ENCODE peak calls at places on chromosomes 7 and 10, in four cellular contexts. P, Y, U and X are unnamed samples.
A peak's percentile ranks its signal among the peaks of the same experiment; 100 is the strongest.

GRCh38 chr10:129523723-129524316 is 56.8 kb downstream of the MGMT start:
- DNase-seq in P (no peak), Y (no peak), U (no peak), X (no peak)

GRCh38 chr7:30225863-30226361 is 58.5 kb upstream of the ZNRF2 start:
- DNase-seq in P (peak; percentile 45), Y (no peak), U (peak; percentile 67), X (peak; percentile 81)

GRCh38 chr7:41481353-41481752 is 221.5 kb downstream of the INHBA start:
- DNase-seq in P (no peak), Y (no peak), U (no peak), X (no peak)

GRCh38 chr7:26044320-26044719 is 107.7 kb upstream of the NFE2L3 start:
- DNase-seq in P (no peak), Y (no peak), U (no peak), X (no peak)

GRCh38 chr10:116888380-116889055 is 39.2 kb downstream of the ENO4 start:
- DNase-seq in P (no peak), Y (peak; percentile 4), U (no peak), X (peak; percentile 19)

GRCh38 chr10:18341063-18341462 is 200.8 kb downstream of the CACNB2 start:
- DNase-seq in P (no peak), Y (no peak), U (no peak), X (no peak)

GRCh38 chr7:484365-485101 is 35.1 kb downstream of the PDGFA start:
- DNase-seq in P (no peak), Y (peak; percentile 60), U (no peak), X (no peak)

GRCh38 chr7:28586736-28587135 is 174.4 kb downstream of the CREB5 start:
- DNase-seq in P (no peak), Y (no peak), U (no peak), X (peak; percentile 83)

GRCh38 chr10:60943372-60944158 is 420 bp downstream of the RHOBTB1 start:
- DNase-seq in P (peak; percentile 17), Y (peak; percentile 36), U (no peak), X (no peak)

GRCh38 chr10:13709931-13710690 is 123.3 kb downstream of the PRPF18 start:
- DNase-seq in P (no peak), Y (no peak), U (no peak), X (no peak)

GRCh38 chr10:63237396-63237795 is 104.3 kb downstream of the NRBF2 start:
- DNase-seq in P (no peak), Y (no peak), U (no peak), X (peak; percentile 67)

GRCh38 chr7:95011156-95011928 is 103.9 kb downstream of the PPP1R9A start:
- DNase-seq in P (no peak), Y (no peak), U (no peak), X (no peak)

DNA sequence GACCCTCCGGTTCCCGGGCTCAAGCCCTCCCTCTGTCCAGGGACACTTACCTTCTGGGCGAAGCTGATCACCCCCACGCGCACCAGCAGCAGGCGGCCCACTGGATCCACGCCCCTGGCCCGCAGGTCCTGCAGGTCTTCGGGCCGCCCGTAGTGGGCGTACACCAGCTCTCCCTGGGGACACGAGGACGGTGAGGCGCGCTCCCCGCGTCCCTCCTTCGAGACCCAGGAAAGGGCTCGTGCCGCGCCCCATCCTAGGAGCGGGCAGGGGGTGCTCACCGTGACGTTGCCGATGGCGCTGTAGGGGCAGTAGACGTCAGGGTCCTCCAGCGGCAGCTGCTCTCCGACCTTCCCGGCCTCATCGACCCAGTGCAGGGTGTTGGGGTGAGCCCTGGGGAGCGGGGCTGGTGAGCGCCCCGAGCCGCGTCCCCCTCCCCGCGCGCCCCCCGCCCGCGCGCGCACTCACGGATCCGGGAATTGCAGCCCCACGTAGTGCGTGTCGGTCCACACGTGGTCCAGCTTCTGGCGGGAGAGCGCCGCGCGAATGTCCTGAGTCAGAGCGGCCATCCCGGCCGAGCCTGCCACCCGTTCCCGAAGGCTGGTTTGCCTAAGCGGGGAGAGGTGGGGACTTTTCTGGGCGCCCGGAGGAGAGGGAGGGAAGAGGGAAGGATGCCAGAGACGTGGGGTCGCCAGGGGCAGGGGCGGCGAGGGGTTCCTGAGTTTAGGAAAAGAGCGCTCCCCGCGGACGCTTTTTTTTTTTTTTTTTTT is 8.2 kb downstream of the TFR2 start:
- DNase-seq in P (no peak), Y (no peak), U (peak; percentile 84), X (no peak)
- TF ChIP-seq CTCF in P (peak; percentile 36), Y (no peak), U (peak; percentile 64), X (peak; percentile 22)

GRCh38 chr7:116538138-116538537 is 13.3 kb downstream of the CAV1 start:
- DNase-seq in P (no peak), Y (no peak), U (no peak), X (peak; percentile 63)
- H3K4me3 ChIP-seq in P (no peak overlapping the region), Y (no peak overlapping the region), U (no peak overlapping the region), X (no peak overlapping the region)

DNA sequence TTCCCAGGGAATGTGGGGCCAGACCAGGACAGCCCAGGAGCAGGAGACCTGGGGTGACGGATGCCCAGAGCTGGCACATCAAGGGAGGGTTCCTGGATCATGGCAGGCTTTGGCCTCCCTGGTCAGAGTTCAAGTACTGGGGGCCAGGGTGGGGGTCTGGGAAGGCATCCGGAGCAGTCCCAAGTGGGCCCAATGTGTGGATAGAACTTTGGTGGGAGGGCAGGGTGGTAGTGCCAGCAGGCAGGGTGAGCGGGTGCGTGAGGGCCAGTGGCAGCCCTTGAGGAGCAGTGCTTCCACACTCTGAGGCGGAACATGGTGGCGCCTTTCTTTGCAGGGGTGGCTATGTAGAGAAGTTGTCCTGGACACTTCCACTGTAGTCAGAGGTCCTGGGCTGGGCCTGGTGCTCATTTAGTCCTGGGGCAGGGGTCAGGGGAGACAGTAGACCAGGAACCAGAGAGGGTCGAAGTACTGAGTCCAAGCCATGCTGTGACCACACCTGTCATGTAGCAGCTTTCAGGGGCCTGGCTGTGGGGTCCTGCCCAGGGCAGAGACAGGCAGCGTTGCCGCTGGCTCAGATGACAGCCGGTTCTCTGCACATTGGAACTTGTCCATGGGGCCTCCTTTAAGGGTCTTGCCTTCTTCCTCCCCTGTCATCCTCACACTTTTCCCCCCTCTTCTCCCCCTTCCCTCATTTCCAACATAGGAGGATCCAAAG is 22.2 kb upstream of the CSGALNACT2 start:
- DNase-seq in P (no peak), Y (no peak), U (no peak), X (no peak)
- TF ChIP-seq CTCF in P (no peak), Y (no peak), U (no peak), X (no peak)

DNA sequence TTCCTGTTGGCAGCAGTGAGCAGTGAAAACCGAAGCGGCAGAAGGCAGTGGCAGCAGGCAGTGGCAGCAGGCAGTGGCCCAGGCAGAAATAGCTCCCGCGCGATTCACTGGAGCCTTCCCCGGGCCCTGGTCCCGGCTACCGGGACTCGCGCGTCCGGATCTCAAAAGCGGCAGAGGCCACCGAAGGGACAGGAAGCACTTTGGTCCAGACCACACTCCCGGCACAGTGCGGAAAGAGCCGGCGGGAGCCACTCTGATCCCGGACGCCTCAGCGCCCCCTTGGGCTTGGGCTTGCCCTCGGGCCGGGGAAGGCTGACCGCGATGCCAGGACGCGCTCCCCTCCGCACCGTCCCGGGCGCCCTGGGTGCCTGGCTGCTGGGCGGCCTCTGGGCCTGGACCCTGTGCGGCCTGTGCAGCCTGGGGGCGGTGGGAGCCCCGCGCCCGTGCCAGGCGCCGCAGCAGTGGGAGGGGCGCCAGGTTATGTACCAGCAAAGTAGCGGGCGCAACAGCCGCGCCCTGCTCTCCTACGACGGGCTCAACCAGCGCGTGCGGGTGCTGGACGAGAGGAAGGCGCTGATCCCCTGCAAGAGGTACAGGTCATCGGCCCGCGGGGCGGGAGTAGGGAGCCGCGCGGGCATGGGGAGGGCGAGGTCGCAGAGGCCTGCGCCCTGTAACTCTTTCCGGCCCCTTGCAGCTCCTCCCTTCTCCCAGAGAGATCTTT is at the start of gene EPDR1:
- DNase-seq in P (no peak), Y (peak; percentile 74), U (peak; percentile 5), X (no peak)
- H3K4me3 ChIP-seq in P (peak within 1 kb of the TSS; percentile 90), Y (peak within 1 kb of the TSS; percentile 91), U (no peak within 1 kb of the TSS), X (peak within 1 kb of the TSS; percentile 50)

DNA sequence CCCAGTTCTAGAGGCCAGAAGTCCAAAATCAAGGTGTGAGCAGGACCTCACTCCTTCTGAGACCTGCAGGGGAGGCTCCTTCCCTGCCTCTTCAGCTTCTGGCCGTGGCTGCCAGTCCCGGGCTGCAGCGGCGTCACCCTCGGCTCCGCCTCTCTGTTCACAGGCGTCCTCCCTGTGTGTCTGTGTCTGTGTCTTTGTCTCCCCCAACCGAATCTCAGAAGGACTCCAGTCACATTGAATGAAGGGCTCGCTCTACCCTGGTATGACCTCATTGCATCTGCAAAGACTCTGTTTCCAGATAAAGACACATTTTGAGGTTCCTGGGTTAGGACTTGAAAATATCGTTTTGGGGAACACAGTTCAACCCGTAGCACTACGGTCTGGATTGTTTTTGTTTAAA is 33.1 kb upstream of the GALNT11 start:
- DNase-seq in P (no peak), Y (peak; percentile 6), U (peak; percentile 15), X (peak; percentile 50)
- TF ChIP-seq CTCF in P (no peak), Y (peak; percentile 60), U (peak; percentile 25), X (peak; percentile 75)

GRCh38 chr7:106283501-106283830 is 1.3 kb downstream of the NAMPT start:
- DNase-seq in P (no peak), Y (no peak), U (no peak), X (no peak)
- H3K4me3 ChIP-seq in P (peak overlapping the region; percentile 79), Y (peak overlapping the region; percentile 83), U (peak overlapping the region; percentile 90), X (peak overlapping the region; percentile 70)